ENCODE peak calls at places on chromosome 2, in six cellular contexts. L is tibial nerve, M is NCI-H187, Y is GM12865, Q is H4, H is NCI-H2081. O is an unnamed sample.

GRCh38 chr2:234457421-234457820 is 39.5 kb downstream of the ARL4C start:
- DNase-seq in L (no peak), M (no peak), Y (no peak), Q (no peak), H (no peak), O (no peak)

GRCh38 chr2:102168026-102168425 is 18.8 kb upstream of the IL1RL2 start:
- DNase-seq in L (no peak), M (no peak), Y (no peak), Q (no peak), H (no peak), O (no peak)

GRCh38 chr2:149192425-149192824 is 138.0 kb upstream of the LYPD6 start:
- DNase-seq in L (no peak), M (no peak), Y (no peak), Q (no peak), H (no peak), O (no peak)

GRCh38 chr2:82740527-82740926 is 1718.6 kb downstream of the SUCLG1 start:
- DNase-seq in L (no peak), M (no peak), Y (no peak), Q (no peak), H (no peak), O (no peak)

GRCh38 chr2:98550165-98550564 is 58.1 kb downstream of the COA5 start:
- DNase-seq in L (no peak), M (no peak), Y (no peak), Q (no peak), H (no peak), O (no peak)

GRCh38 chr2:201500534-201500933 is 49.0 kb downstream of the STRADB start:
- DNase-seq in L (no peak), M (no peak), Y (no peak), Q (peak; percentile 15), H (no peak), O (no peak)

GRCh38 chr2:118881490-118882129 is 34.2 kb upstream of the EN1 start:
- DNase-seq in L (peak; percentile 16), M (peak; percentile 32), Y (peak; percentile 68), Q (peak; percentile 55), H (peak; percentile 71), O (peak; percentile 62)

GRCh38 chr2:111919362-111919761 is 21.0 kb downstream of the MERTK start:
- DNase-seq in L (no peak), M (no peak), Y (no peak), Q (no peak), H (no peak), O (no peak)

GRCh38 chr2:151338115-151338514 is 19.3 kb upstream of the TNFAIP6 start:
- DNase-seq in L (no peak), M (no peak), Y (no peak), Q (no peak), H (no peak), O (no peak)

GRCh38 chr2:225326969-225327368 is 72.5 kb upstream of the NYAP2 start:
- DNase-seq in L (no peak), M (no peak), Y (no peak), Q (peak; percentile 57), H (no peak), O (no peak)

GRCh38 chr2:197877038-197877437 is 72.6 kb downstream of the PLCL1 start:
- DNase-seq in L (no peak), M (no peak), Y (no peak), Q (no peak), H (no peak), O (no peak)

GRCh38 chr2:25410370-25410769 is 68.6 kb upstream of the DNMT3A start:
- DNase-seq in L (no peak), M (no peak), Y (peak; percentile 66), Q (no peak), H (no peak), O (no peak)

GRCh38 chr2:1052671-1053270 is 102.1 kb downstream of the SNTG2 start:
- DNase-seq in L (no peak), M (no peak), Y (no peak), Q (no peak), H (peak; percentile 42), O (no peak)

GRCh38 chr2:121832992-121833732 is 77.7 kb downstream of the TSN start:
- DNase-seq in L (no peak), M (no peak), Y (no peak), Q (no peak), H (no peak), O (no peak)

GRCh38 chr2:158221055-158222021 is 119.7 kb downstream of the UPP2 start:
- DNase-seq in L (no peak), M (no peak), Y (no peak), Q (no peak), H (no peak), O (no peak)

GRCh38 chr2:104658149-104658839 is 195.6 kb upstream of the POU3F3 start:
- DNase-seq in L (peak; percentile 13), M (no peak), Y (peak; percentile 4), Q (no peak), H (no peak), O (no peak)

GRCh38 chr2:21234721-21235120 is 111.0 kb downstream of the TDRD15 start:
- DNase-seq in L (no peak), M (no peak), Y (no peak), Q (no peak), H (no peak), O (no peak)

GRCh38 chr2:38560092-38560491 is 42.6 kb downstream of the HNRNPLL start:
- DNase-seq in L (no peak), M (no peak), Y (peak; percentile 21), Q (no peak), H (no peak), O (no peak)

GRCh38 chr2:169734172-169734847 is 678 bp downstream of the KLHL23 start:
- DNase-seq in L (no peak), M (no peak), Y (peak; percentile 25), Q (no peak), H (peak; percentile 60), O (peak; percentile 9)

GRCh38 chr2:15383695-15384350 is 177.3 kb downstream of the NBAS start:
- DNase-seq in L (no peak), M (no peak), Y (no peak), Q (no peak), H (no peak), O (no peak)

GRCh38 chr2:21055879-21056790 is 12.3 kb upstream of the APOB start:
- DNase-seq in L (no peak), M (no peak), Y (no peak), Q (no peak), H (no peak), O (no peak)

GRCh38 chr2:163778045-163778753 is 42.4 kb upstream of the FIGN start:
- DNase-seq in L (no peak), M (no peak), Y (no peak), Q (peak; percentile 77), H (no peak), O (no peak)

GRCh38 chr2:96701636-96702035 is 38.2 kb downstream of the LMAN2L start:
- DNase-seq in L (no peak), M (no peak), Y (no peak), Q (no peak), H (no peak), O (no peak)

GRCh38 chr2:6772366-6772710 is 93.4 kb downstream of the CMPK2 start:
- DNase-seq in L (no peak), M (no peak), Y (peak; percentile 18), Q (no peak), H (peak; percentile 14), O (no peak)

GRCh38 chr2:227884511-227884947 is 13.1 kb downstream of the DAW1 start:
- DNase-seq in L (peak; percentile 53), M (peak; percentile 14), Y (peak; percentile 82), Q (peak; percentile 79), H (peak; percentile 49), O (no peak)

GRCh38 chr2:105933906-105934305 is 189.2 kb downstream of the NCK2 start:
- DNase-seq in L (no peak), M (no peak), Y (no peak), Q (no peak), H (no peak), O (no peak)

GRCh38 chr2:16375981-16376380 is 289.7 kb downstream of the CYRIA start:
- DNase-seq in L (no peak), M (no peak), Y (no peak), Q (no peak), H (no peak), O (no peak)

GRCh38 chr2:141557329-141558098 is 573.3 kb downstream of the LRP1B start:
- DNase-seq in L (no peak), M (no peak), Y (peak; percentile 40), Q (peak; percentile 82), H (no peak), O (no peak)

GRCh38 chr2:105179469-105180372 is 61.8 kb upstream of the GPR45 start:
- DNase-seq in L (no peak), M (no peak), Y (peak; percentile 10), Q (peak; percentile 93), H (peak; percentile 56), O (no peak)